ENCODE peak calls at places on chromosomes 7 and 10, in four cellular contexts. C is K562, K is HepG2, M is SK-N-SH. S is an unnamed sample.

GRCh38 chr7:116710764-116711452 is 38.9 kb downstream of the MET start:
- DNase-seq in C (no peak), K (peak), M (no peak), S (no peak)

GRCh38 chr7:49099587-49100326 is 175.4 kb downstream of the CDC14C start:
- DNase-seq in C (no peak), K (no peak), M (no peak), S (no peak)

GRCh38 chr10:30581779-30582380 is 47.7 kb downstream of the LYZL2 start:
- DNase-seq in C (peak), K (peak), M (peak), S (peak)

GRCh38 chr7:33108931-33109757 is at the start of gene RP9:
- DNase-seq in C (peak), K (peak), M (peak), S (peak)

GRCh38 chr10:117137911-117138642 is at the start of gene VAX1:
- DNase-seq in C (no peak), K (no peak), M (peak), S (no peak)

GRCh38 chr10:104045151-104046089 is 40.3 kb downstream of the COL17A1 start:
- DNase-seq in C (peak), K (peak), M (peak), S (peak)

GRCh38 chr10:125118701-125119100 is 41.7 kb downstream of the CTBP2 start:
- DNase-seq in C (no peak), K (no peak), M (no peak), S (no peak)

GRCh38 chr7:155198901-155199845 is 98.5 kb upstream of the INSIG1 start:
- DNase-seq in C (no peak), K (no peak), M (no peak), S (no peak)

GRCh38 chr7:100667331-100668068 is 6.0 kb upstream of the GNB2 start:
- DNase-seq in C (no peak), K (no peak), M (no peak), S (no peak)

GRCh38 chr7:41869091-41869490 is 166.2 kb upstream of the INHBA start:
- DNase-seq in C (no peak), K (no peak), M (no peak), S (no peak)

GRCh38 chr7:33950047-33950714 is 44.8 kb downstream of the BMPER start:
- DNase-seq in C (no peak), K (no peak), M (no peak), S (no peak)

GRCh38 chr10:100826983-100827818 is 81.8 kb downstream of the PAX2 start:
- DNase-seq in C (peak), K (no peak), M (peak), S (peak)

GRCh38 chr7:14073988-14074387 is 84.5 kb upstream of the ETV1 start:
- DNase-seq in C (no peak), K (no peak), M (no peak), S (no peak)

GRCh38 chr7:79709574-79710409 is 256.3 kb upstream of the MAGI2 start:
- DNase-seq in C (no peak), K (no peak), M (no peak), S (peak)

GRCh38 chr7:153413540-153414287 is 638.5 kb upstream of the DPP6 start:
- DNase-seq in C (peak), K (no peak), M (no peak), S (no peak)

GRCh38 chr7:32036557-32036956 is 33.6 kb downstream of the PDE1C start:
- DNase-seq in C (no peak), K (no peak), M (no peak), S (no peak)

GRCh38 chr10:21726601-21727295 is 192.7 kb downstream of the MLLT10 start:
- DNase-seq in C (no peak), K (no peak), M (no peak), S (no peak)

GRCh38 chr10:104766341-104766740 is 125.3 kb downstream of the SORCS3 start:
- DNase-seq in C (no peak), K (no peak), M (no peak), S (peak)

GRCh38 chr10:117926491-117926890 is 120.2 kb downstream of the RAB11FIP2 start:
- DNase-seq in C (no peak), K (no peak), M (no peak), S (no peak)

GRCh38 chr10:71974489-71975011 is 10.4 kb downstream of the CHST3 start:
- DNase-seq in C (no peak), K (no peak), M (no peak), S (peak)

GRCh38 chr7:132430863-132431822 is 145.1 kb downstream of the PLXNA4 start:
- DNase-seq in C (peak), K (no peak), M (peak), S (no peak)

GRCh38 chr7:55533050-55533728 is 39.1 kb downstream of the VOPP1 start:
- DNase-seq in C (no peak), K (no peak), M (no peak), S (no peak)

GRCh38 chr7:156116514-156116913 is 304.3 kb upstream of the SHH start:
- DNase-seq in C (no peak), K (no peak), M (no peak), S (no peak)

GRCh38 chr10:34578468-34578867 is 236.6 kb downstream of the PARD3 start:
- DNase-seq in C (no peak), K (no peak), M (no peak), S (no peak)

GRCh38 chr10:34581871-34582532 is 233.1 kb downstream of the PARD3 start:
- DNase-seq in C (no peak), K (no peak), M (no peak), S (no peak)

GRCh38 chr10:34584164-34584563 is 230.9 kb downstream of the PARD3 start:
- DNase-seq in C (no peak), K (no peak), M (no peak), S (no peak)

GRCh38 chr10:34580214-34580613 is 234.9 kb downstream of the PARD3 start:
- DNase-seq in C (no peak), K (no peak), M (no peak), S (no peak)

DNA sequence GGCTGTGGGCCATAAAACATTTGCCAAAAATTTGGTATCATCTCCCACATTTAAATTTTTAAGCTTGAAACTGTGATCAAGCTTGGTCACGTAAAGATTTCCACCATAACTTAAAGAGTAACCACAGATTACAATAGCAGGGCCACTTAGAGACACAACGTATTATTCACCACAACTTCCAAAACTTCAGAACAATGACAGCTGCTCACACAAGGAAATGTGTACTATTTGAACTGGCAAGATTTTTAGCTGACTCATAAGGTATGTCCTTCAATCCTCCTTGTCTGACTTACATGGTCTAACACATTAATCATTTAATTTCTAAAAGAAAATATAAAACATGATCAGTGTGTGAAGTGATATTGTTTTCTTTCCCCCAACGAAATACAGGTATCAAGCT is 234.5 kb downstream of the PARD3 start:
- DNase-seq in C (no peak), K (peak), M (no peak), S (no peak)
- TF ChIP-seq ELF1 in C (no peak), K (no peak), M (no peak), S (no peak)

GRCh38 chr10:13386021-13386420 is 37.9 kb upstream of the SEPHS1 start:
- DNase-seq in C (no peak), K (no peak), M (no peak), S (no peak)

GRCh38 chr10:13388478-13388877 is 40.4 kb upstream of the SEPHS1 start:
- DNase-seq in C (no peak), K (no peak), M (no peak), S (no peak)

DNA sequence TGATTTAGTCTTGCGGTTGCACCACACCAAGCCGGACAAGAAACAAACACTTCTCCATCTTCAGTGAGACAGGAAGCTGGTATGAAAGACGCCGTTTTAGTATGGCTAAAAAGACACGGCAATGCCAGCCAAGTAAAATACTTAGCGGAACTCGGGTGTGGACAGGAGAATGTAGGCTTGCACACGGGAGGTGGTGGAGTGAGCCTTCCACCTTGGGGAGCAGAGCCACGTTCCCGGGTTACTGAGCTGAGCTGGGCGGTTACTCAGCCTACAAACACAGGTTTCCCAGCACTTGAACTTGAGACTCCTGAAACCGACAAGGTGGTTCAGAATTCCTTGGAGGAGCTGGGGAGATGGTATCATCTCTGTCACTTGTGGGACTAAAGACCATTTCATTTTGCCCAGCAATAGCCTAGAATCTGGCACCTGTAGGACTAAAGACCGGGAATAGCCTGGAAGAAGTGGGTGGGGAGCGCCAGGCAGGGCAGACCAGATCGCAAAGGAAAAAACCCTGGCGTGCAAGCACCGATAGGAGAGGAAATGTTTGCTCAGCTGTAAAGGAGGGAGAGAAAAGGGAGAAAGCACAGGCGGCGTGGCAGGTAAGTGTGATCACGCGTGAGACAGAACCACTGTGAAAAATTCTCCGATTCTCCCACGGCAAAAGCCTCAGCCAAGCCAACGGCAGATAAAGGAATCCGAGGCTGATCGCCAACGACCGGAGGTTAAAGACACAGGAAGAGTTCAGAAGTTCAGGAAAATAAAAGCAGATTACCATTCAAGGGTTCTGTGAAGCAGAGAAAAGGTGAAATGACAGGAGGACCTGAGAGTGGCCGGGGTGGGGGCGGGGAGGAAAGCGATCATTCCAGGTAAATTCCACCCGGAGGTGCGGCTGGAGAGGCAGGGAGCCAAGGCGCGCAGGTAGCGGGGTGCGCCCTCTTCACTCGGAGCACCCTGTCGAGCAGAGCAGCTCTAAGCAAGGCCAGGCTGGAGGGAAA is 35.0 kb upstream of the SEPHS1 start:
- DNase-seq in C (no peak), K (no peak), M (no peak), S (no peak)
- H3K4me3 ChIP-seq in C (peak), K (peak), M (peak), S (peak)

DNA sequence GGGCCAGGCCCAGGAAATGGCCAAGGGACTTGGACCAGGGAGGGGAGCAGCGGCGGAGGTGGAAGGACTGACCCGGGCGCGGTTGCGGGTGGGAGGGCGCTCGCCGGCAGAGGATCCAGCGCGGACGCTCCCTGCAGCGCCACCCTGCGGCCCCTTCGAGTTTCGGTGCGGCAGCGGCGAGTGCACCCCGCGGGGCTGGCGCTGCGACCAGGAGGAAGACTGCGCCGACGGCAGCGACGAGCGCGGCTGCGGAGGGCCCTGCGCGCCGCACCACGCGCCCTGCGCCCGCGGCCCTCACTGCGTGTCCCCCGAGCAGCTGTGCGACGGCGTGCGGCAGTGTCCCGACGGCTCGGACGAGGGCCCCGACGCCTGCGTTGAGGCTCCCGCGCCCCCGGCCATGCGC is 16.8 kb upstream of the ZNF467 start:
- DNase-seq in C (peak), K (no peak), M (peak), S (no peak)
- TF ChIP-seq ELF1 in C (no peak), K (no peak), M (no peak), S (no peak)

GRCh38 chr7:73717025-73717807 is 2.3 kb downstream of the STX1A start:
- DNase-seq in C (no peak), K (no peak), M (no peak), S (no peak)
- H3K4me3 ChIP-seq in C (no peak), K (no peak), M (peak), S (peak)

DNA sequence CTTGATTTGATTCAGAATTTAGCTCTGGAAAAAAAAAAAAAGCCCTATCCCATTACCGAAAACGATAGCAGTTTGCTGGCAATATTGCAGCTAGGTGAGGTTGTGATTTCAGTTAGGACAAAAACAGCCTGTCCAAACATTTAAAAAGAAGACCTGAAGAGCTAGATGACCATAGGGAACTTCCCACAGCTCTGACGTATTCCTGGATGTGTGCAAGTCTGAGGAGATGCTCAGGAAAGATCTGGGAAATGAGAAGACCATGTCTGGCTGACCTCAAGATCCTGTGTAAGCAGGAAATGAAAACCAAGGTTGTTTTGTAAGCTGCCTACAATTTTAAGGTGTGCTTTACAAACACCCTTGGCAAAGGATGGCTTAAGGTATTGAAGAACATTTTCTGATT is 88.7 kb downstream of the RAMP3 start:
- DNase-seq in C (no peak), K (no peak), M (no peak), S (no peak)
- TF ChIP-seq ELF1 in C (no peak), K (no peak), M (no peak), S (no peak)

GRCh38 chr7:82443044-82443800 is at the start of gene CACNA2D1:
- DNase-seq in C (no peak), K (no peak), M (peak), S (no peak)

GRCh38 chr7:82443801-82444219 is 233 bp upstream of the CACNA2D1 start:
- DNase-seq in C (no peak), K (no peak), M (peak), S (no peak)

GRCh38 chr7:82444220-82445049 is 858 bp upstream of the CACNA2D1 start:
- DNase-seq in C (no peak), K (no peak), M (no peak), S (no peak)

GRCh38 chr7:82442492-82443043 is 1.0 kb downstream of the CACNA2D1 start:
- DNase-seq in C (no peak), K (no peak), M (peak), S (no peak)

GRCh38 chr7:82441916-82442478 is 1.6 kb downstream of the CACNA2D1 start:
- DNase-seq in C (no peak), K (no peak), M (peak), S (no peak)
- H3K4me3 ChIP-seq in C (no peak), K (no peak), M (peak), S (no peak)

GRCh38 chr7:28724563-28724962 is 233.6 kb downstream of the TRIL start:
- DNase-seq in C (no peak), K (no peak), M (no peak), S (no peak)

GRCh38 chr7:28722684-28723083 is 235.4 kb downstream of the TRIL start:
- DNase-seq in C (no peak), K (no peak), M (no peak), S (no peak)

GRCh38 chr7:28725045-28725630 is 233.0 kb downstream of the TRIL start:
- DNase-seq in C (no peak), K (no peak), M (no peak), S (no peak)

GRCh38 chr7:28725911-28726310 is 232.2 kb downstream of the TRIL start:
- DNase-seq in C (no peak), K (no peak), M (no peak), S (no peak)

DNA sequence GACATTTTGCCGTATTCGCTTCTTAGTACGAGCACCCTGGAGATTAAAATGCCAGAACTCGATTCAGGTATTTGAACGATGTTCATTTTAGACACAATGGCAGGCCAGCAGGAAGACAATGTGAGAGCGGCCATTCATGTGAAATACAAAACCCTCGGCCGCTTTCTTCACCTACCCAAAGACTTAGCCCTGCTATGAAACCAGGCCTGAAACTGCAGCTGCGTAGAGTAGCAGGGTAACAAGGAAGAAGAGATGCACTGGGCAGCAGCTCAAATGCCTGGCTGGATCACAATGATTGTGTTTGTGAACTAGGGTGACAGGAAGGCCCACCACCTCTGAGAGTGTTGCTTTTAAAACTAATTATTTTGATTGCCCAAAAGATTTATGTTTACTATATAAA is 234.8 kb downstream of the TRIL start:
- DNase-seq in C (no peak), K (no peak), M (no peak), S (no peak)
- TF ChIP-seq ELF1 in C (no peak), K (no peak), M (no peak), S (no peak)

DNA sequence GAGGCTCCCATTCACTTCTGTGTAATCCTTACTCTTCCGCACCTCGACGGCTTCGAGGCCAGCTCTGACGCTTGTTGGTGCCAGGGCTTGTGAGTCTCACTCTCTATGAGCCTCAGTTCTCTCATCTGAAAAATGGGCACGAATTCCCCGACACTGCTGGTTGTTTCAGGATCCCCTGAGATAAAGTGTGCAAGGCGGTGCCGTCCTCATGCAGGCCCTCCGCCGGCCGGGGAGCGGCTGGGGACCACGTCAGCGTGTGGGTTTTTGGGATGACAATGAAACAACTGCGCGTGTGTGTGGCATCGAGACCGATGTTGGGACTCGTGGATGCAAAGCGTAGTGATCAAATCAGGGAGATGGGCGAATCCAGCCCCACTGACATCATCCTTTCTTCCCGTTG is 75.6 kb downstream of the FOXL3 start:
- DNase-seq in C (no peak), K (no peak), M (no peak), S (no peak)
- H3K4me3 ChIP-seq in C (no peak), K (no peak), M (no peak), S (no peak)

GRCh38 chr10:86169066-86169465 is 197.5 kb downstream of the GRID1 start:
- DNase-seq in C (no peak), K (no peak), M (no peak), S (no peak)

GRCh38 chr10:86168256-86168655 is 198.3 kb downstream of the GRID1 start:
- DNase-seq in C (no peak), K (no peak), M (no peak), S (no peak)

GRCh38 chr10:86167762-86168128 is 198.8 kb downstream of the GRID1 start:
- DNase-seq in C (no peak), K (no peak), M (no peak), S (no peak)

GRCh38 chr10:86170255-86171153 is 196.1 kb downstream of the GRID1 start:
- DNase-seq in C (no peak), K (no peak), M (no peak), S (no peak)

DNA sequence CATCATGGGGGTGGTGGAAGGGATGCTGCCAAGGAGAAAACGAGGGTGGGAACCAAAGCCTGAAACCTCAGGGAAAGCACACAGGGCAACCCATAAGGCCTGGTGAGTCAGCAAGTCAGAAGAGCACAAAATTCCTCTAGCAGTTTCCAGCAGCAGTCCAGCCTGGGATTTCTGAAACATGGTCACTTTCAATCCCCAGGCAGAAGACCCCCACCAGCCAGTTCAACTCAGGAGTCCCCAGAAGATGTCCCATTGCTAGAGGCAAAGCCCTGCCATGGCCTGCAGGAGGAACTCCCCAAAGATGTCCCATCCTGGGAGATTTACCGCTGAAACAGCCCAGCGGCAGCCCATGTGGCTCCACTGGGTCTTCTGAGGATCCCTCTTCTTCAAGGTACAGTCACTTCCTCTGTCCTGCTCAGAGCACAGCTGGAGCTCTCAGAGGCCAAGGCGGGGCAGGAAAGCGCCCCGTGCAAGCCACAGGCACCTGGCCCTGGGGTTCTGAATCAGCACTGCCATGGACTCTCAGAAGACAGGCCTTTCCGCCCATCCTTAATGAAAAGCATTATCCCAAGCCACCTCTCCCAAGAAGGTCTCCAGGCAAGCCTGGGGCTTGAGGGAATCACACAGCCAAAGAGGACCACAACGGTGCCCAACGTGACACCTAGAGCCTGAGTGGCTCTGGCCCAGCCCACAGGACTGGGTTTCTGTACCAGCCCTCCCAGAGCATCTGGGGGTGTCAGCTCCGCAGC is 196.9 kb downstream of the GRID1 start:
- DNase-seq in C (no peak), K (no peak), M (no peak), S (no peak)
- TF ChIP-seq ELF1 in C (no peak), K (no peak), M (no peak), S (no peak)

GRCh38 chr7:101813414-101814019 is 3.9 kb upstream of the CUX1 start:
- DNase-seq in C (no peak), K (no peak), M (no peak), S (no peak)
- H3K4me3 ChIP-seq in C (no peak), K (no peak), M (peak), S (peak)

S was measured in HCT116.